ENCODE peak calls at places on chromosome 10, in five cellular contexts. L is GM06990; O is CD4-positive, alpha-beta T cell; U is mesothelial cell of epicardium; E is heart right ventricle. B is an unnamed sample.

GRCh38 chr10:70592186-70592735 is 10.3 kb downstream of the PRF1 start:
- DNase-seq in O (no peak), E (no peak), L (no peak), U (no peak), B (no peak)

GRCh38 chr10:29253096-29254029 is 35.5 kb upstream of the LYZL1 start:
- DNase-seq in U (no peak), E (no peak), O (no peak), L (no peak), B (no peak)

GRCh38 chr10:397321-398068 is 262.2 kb downstream of the ZMYND11 start:
- DNase-seq in O (no peak), U (no peak), E (no peak), L (no peak), B (peak)

GRCh38 chr10:18082381-18082780 is 57.8 kb upstream of the CACNB2 start:
- DNase-seq in L (no peak), U (no peak), E (no peak), O (no peak), B (no peak)

GRCh38 chr10:26706206-26706605 is 8.7 kb downstream of the PDSS1 start:
- DNase-seq in E (no peak), L (no peak), U (no peak), O (no peak), B (no peak)

GRCh38 chr10:46283217-46283944 is 3.4 kb upstream of the ANTXRL start:
- DNase-seq in O (no peak), L (no peak), E (no peak), U (no peak), B (no peak)

GRCh38 chr10:120823251-120823650 is 27.9 kb upstream of the WDR11 start:
- DNase-seq in O (no peak), E (no peak), U (no peak), L (no peak), B (no peak)

GRCh38 chr10:102117391-102118159 is 2.6 kb downstream of the LDB1 start:
- DNase-seq in O (peak), U (peak), E (peak), L (peak), B (peak)

GRCh38 chr10:77195101-77195500 is 442.5 kb downstream of the KCNMA1 start:
- DNase-seq in L (no peak), E (no peak), O (no peak), U (no peak), B (peak)

GRCh38 chr10:71075066-71075758 is 137.2 kb upstream of the UNC5B start:
- DNase-seq in U (no peak), E (no peak), L (no peak), O (no peak), B (peak)

GRCh38 chr10:100519321-100520051 is at the start of gene SEC31B:
- DNase-seq in U (no peak), O (no peak), E (peak), L (no peak), B (no peak)
- TF ChIP-seq CTCF in U (no peak), O (no peak), E (no peak), L (no peak), B (no peak)

GRCh38 chr10:68301790-68302502 is 29.9 kb upstream of the HNRNPH3 start:
- DNase-seq in O (no peak), E (no peak), U (no peak), L (peak), B (no peak)

GRCh38 chr10:68301301-68301700 is 30.6 kb upstream of the HNRNPH3 start:
- DNase-seq in E (no peak), O (no peak), U (no peak), L (no peak), B (no peak)

GRCh38 chr10:68303849-68304412 is 27.9 kb upstream of the HNRNPH3 start:
- DNase-seq in E (no peak), U (no peak), O (no peak), L (no peak), B (no peak)

GRCh38 chr10:68302871-68303270 is 29.0 kb upstream of the HNRNPH3 start:
- DNase-seq in O (no peak), E (no peak), U (no peak), L (no peak), B (no peak)

DNA sequence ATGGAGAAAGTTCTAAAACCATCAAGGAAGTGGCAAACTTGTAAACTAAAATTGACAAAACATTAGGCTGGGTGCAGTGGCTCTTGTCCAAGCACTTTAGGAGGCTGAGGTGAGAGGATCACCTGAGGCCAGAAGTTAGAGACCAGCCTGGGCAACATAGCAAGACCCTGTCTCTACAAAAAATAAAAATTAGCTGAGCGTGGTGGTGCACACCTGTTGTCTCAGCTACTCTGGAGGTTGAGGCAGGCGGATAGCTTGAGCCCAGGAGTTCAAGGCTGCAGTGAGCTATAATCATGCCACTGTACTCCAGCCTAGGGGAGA is 29.4 kb upstream of the HNRNPH3 start:
- DNase-seq in L (no peak), O (no peak), E (no peak), U (no peak), B (no peak)
- TF ChIP-seq CTCF in L (no peak), O (peak), E (no peak), U (peak), B (no peak)

GRCh38 chr10:21552638-21553037 is 18.6 kb downstream of the MLLT10 start:
- DNase-seq in U (no peak), O (no peak), E (no peak), L (no peak), B (no peak)
- TF ChIP-seq CTCF in U (no peak), O (no peak), E (no peak), L (no peak), B (no peak)

DNA sequence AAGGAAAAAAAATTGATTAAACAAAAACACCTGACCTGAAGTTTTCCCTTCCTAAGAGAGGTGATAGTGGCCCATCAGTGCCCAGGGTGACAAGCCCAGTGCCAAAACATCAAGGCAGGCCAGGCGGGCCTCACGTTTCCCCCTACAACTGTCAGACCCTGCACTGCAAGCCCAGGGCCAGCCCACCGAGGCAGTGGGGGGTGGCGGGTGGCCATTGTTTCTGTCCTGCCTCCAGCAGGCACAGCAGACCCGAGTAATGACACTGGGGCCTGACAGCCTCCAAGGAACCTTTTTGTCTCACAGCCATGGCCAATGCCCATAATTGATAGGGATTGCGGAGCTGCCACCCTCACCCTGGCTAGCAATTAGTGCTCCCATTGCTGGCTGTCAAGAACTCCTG is 75.2 kb upstream of the ZMIZ1 start:
- DNase-seq in U (no peak), L (no peak), E (no peak), O (no peak), B (no peak)
- TF ChIP-seq CTCF in U (no peak), L (no peak), E (no peak), O (no peak), B (no peak)

GRCh38 chr10:88472540-88472939 is 110.6 kb downstream of the RNLS start:
- DNase-seq in L (no peak), U (no peak), E (no peak), O (no peak), B (no peak)
- TF ChIP-seq CTCF in L (peak), U (no peak), E (no peak), O (no peak), B (no peak)

GRCh38 chr10:84820121-84820520 is 491.7 kb downstream of the CCSER2 start:
- DNase-seq in L (no peak), E (no peak), U (no peak), O (no peak), B (no peak)
- TF ChIP-seq CTCF in L (peak), E (no peak), U (no peak), O (no peak), B (no peak)

GRCh38 chr10:86635402-86635801 is 18.9 kb upstream of the OPN4 start:
- DNase-seq in E (no peak), O (no peak), L (no peak), U (no peak), B (no peak)

GRCh38 chr10:86630079-86630478 is 24.3 kb upstream of the OPN4 start:
- DNase-seq in E (peak), L (no peak), O (no peak), U (no peak), B (no peak)

GRCh38 chr10:86632951-86633350 is 21.4 kb upstream of the OPN4 start:
- DNase-seq in U (no peak), O (no peak), L (no peak), E (no peak), B (no peak)

GRCh38 chr10:86632009-86632800 is 22.1 kb upstream of the OPN4 start:
- DNase-seq in L (no peak), U (no peak), E (peak), O (no peak), B (no peak)
- TF ChIP-seq CTCF in L (no peak), U (no peak), E (no peak), O (no peak), B (no peak)

GRCh38 chr10:91860885-91861284 is 48.4 kb downstream of the FGFBP3 start:
- DNase-seq in O (no peak), L (no peak), U (no peak), E (no peak), B (no peak)

GRCh38 chr10:91856637-91857036 is 52.6 kb downstream of the FGFBP3 start:
- DNase-seq in U (no peak), O (peak), L (no peak), E (no peak), B (no peak)
- TF ChIP-seq CTCF in U (no peak), O (no peak), L (peak), E (peak), B (no peak)

GRCh38 chr10:104486803-104487202 is 133.2 kb downstream of the CFAP58 start:
- DNase-seq in O (no peak), U (no peak), L (no peak), E (no peak), B (no peak)
- TF ChIP-seq CTCF in O (no peak), U (no peak), L (no peak), E (no peak), B (no peak)

B was measured in tibial artery.